ENCODE peak calls at places on chromosome 21, in ten cellular contexts. One of them, this sample, is unnamed.

GRCh38 chr21:44940116-44940631 is 345 bp downstream of the SLX9 start:
- DNase-seq in astrocyte of the cerebellum: no peak
- DNase-seq in head of caudate nucleus: no peak
- DNase-seq in fibroblast of the conjunctiva: no peak
- DNase-seq in cardiac fibroblast: no peak
- DNase-seq in HL-60: peak
- DNase-seq in T-helper 17 cell: no peak
- DNase-seq in stimulated activated CD8-positive, alpha-beta memory T cell treated with anti-CD3 and anti-CD28 coated beads, Interleukin-15, amount 100 ng/mL, for 4 hours: no peak
- DNase-seq in stimulated activated naive CD4-positive, alpha-beta T cell: no peak
- DNase-seq in RWPE1: no peak
- DNase-seq in this sample: no peak

GRCh38 chr21:33374080-33374873 is 28.9 kb upstream of the IFNGR2 start:
- DNase-seq in astrocyte of the cerebellum: peak
- DNase-seq in HL-60: no peak
- DNase-seq in cardiac fibroblast: peak
- DNase-seq in T-helper 17 cell: no peak
- DNase-seq in fibroblast of the conjunctiva: peak
- DNase-seq in stimulated activated naive CD4-positive, alpha-beta T cell: peak
- DNase-seq in stimulated activated CD8-positive, alpha-beta memory T cell treated with anti-CD3 and anti-CD28 coated beads, Interleukin-15, amount 100 ng/mL, for 4 hours: no peak
- DNase-seq in RWPE1: peak
- DNase-seq in head of caudate nucleus: no peak
- DNase-seq in this sample: peak

GRCh38 chr21:34690041-34690792 is 21.4 kb downstream of the CLIC6 start:
- DNase-seq in head of caudate nucleus: no peak
- DNase-seq in stimulated activated naive CD4-positive, alpha-beta T cell: no peak
- DNase-seq in stimulated activated CD8-positive, alpha-beta memory T cell treated with anti-CD3 and anti-CD28 coated beads, Interleukin-15, amount 100 ng/mL, for 4 hours: no peak
- DNase-seq in fibroblast of the conjunctiva: no peak
- DNase-seq in T-helper 17 cell: no peak
- DNase-seq in astrocyte of the cerebellum: no peak
- DNase-seq in RWPE1: no peak
- DNase-seq in cardiac fibroblast: no peak
- DNase-seq in HL-60: no peak
- DNase-seq in this sample: no peak

GRCh38 chr21:39561128-39561527 is 51.6 kb upstream of the B3GALT5 start:
- DNase-seq in cardiac fibroblast: no peak
- DNase-seq in fibroblast of the conjunctiva: no peak
- DNase-seq in astrocyte of the cerebellum: no peak
- DNase-seq in HL-60: no peak
- DNase-seq in stimulated activated naive CD4-positive, alpha-beta T cell: no peak
- DNase-seq in head of caudate nucleus: no peak
- DNase-seq in stimulated activated CD8-positive, alpha-beta memory T cell treated with anti-CD3 and anti-CD28 coated beads, Interleukin-15, amount 100 ng/mL, for 4 hours: no peak
- DNase-seq in T-helper 17 cell: no peak
- DNase-seq in RWPE1: no peak
- DNase-seq in this sample: no peak

GRCh38 chr21:41802185-41802584 is 35.3 kb upstream of the RIPK4 start:
- DNase-seq in head of caudate nucleus: no peak
- DNase-seq in fibroblast of the conjunctiva: no peak
- DNase-seq in T-helper 17 cell: no peak
- DNase-seq in stimulated activated CD8-positive, alpha-beta memory T cell treated with anti-CD3 and anti-CD28 coated beads, Interleukin-15, amount 100 ng/mL, for 4 hours: no peak
- DNase-seq in HL-60: no peak
- DNase-seq in RWPE1: no peak
- DNase-seq in astrocyte of the cerebellum: no peak
- DNase-seq in cardiac fibroblast: no peak
- DNase-seq in stimulated activated naive CD4-positive, alpha-beta T cell: no peak
- DNase-seq in this sample: no peak

GRCh38 chr21:41045534-41046268 is 122.3 kb upstream of the BACE2 start:
- DNase-seq in RWPE1: no peak
- DNase-seq in HL-60: no peak
- DNase-seq in head of caudate nucleus: no peak
- DNase-seq in astrocyte of the cerebellum: no peak
- DNase-seq in stimulated activated CD8-positive, alpha-beta memory T cell treated with anti-CD3 and anti-CD28 coated beads, Interleukin-15, amount 100 ng/mL, for 4 hours: no peak
- DNase-seq in T-helper 17 cell: no peak
- DNase-seq in fibroblast of the conjunctiva: no peak
- DNase-seq in cardiac fibroblast: no peak
- DNase-seq in stimulated activated naive CD4-positive, alpha-beta T cell: no peak
- DNase-seq in this sample: no peak

GRCh38 chr21:46088189-46088588 is 9.7 kb upstream of the COL6A2 start:
- DNase-seq in head of caudate nucleus: no peak
- DNase-seq in stimulated activated CD8-positive, alpha-beta memory T cell treated with anti-CD3 and anti-CD28 coated beads, Interleukin-15, amount 100 ng/mL, for 4 hours: no peak
- DNase-seq in cardiac fibroblast: no peak
- DNase-seq in astrocyte of the cerebellum: no peak
- DNase-seq in stimulated activated naive CD4-positive, alpha-beta T cell: no peak
- DNase-seq in HL-60: no peak
- DNase-seq in T-helper 17 cell: no peak
- DNase-seq in RWPE1: no peak
- DNase-seq in fibroblast of the conjunctiva: no peak
- DNase-seq in this sample: no peak

GRCh38 chr21:37292041-37292440 is 24.9 kb upstream of the VPS26C start:
- DNase-seq in RWPE1: no peak
- DNase-seq in astrocyte of the cerebellum: no peak
- DNase-seq in head of caudate nucleus: no peak
- DNase-seq in stimulated activated naive CD4-positive, alpha-beta T cell: no peak
- DNase-seq in T-helper 17 cell: no peak
- DNase-seq in fibroblast of the conjunctiva: no peak
- DNase-seq in cardiac fibroblast: no peak
- DNase-seq in HL-60: no peak
- DNase-seq in stimulated activated CD8-positive, alpha-beta memory T cell treated with anti-CD3 and anti-CD28 coated beads, Interleukin-15, amount 100 ng/mL, for 4 hours: no peak
- DNase-seq in this sample: no peak

GRCh38 chr21:36747815-36748381 is 49.0 kb downstream of the SIM2 start:
- DNase-seq in fibroblast of the conjunctiva: no peak
- DNase-seq in head of caudate nucleus: peak
- DNase-seq in cardiac fibroblast: peak
- DNase-seq in stimulated activated CD8-positive, alpha-beta memory T cell treated with anti-CD3 and anti-CD28 coated beads, Interleukin-15, amount 100 ng/mL, for 4 hours: no peak
- DNase-seq in stimulated activated naive CD4-positive, alpha-beta T cell: no peak
- DNase-seq in T-helper 17 cell: no peak
- DNase-seq in HL-60: no peak
- DNase-seq in RWPE1: no peak
- DNase-seq in astrocyte of the cerebellum: no peak
- DNase-seq in this sample: no peak

GRCh38 chr21:28598214-28598613 is 394.5 kb downstream of the LTN1 start:
- DNase-seq in head of caudate nucleus: no peak
- DNase-seq in astrocyte of the cerebellum: no peak
- DNase-seq in stimulated activated naive CD4-positive, alpha-beta T cell: no peak
- DNase-seq in cardiac fibroblast: no peak
- DNase-seq in stimulated activated CD8-positive, alpha-beta memory T cell treated with anti-CD3 and anti-CD28 coated beads, Interleukin-15, amount 100 ng/mL, for 4 hours: no peak
- DNase-seq in fibroblast of the conjunctiva: no peak
- DNase-seq in T-helper 17 cell: no peak
- DNase-seq in HL-60: no peak
- DNase-seq in RWPE1: no peak
- DNase-seq in this sample: no peak

GRCh38 chr21:45408811-45409261 is 3.9 kb downstream of the COL18A1 start:
- DNase-seq in fibroblast of the conjunctiva: no peak
- DNase-seq in astrocyte of the cerebellum: no peak
- DNase-seq in RWPE1: no peak
- DNase-seq in head of caudate nucleus: no peak
- DNase-seq in stimulated activated CD8-positive, alpha-beta memory T cell treated with anti-CD3 and anti-CD28 coated beads, Interleukin-15, amount 100 ng/mL, for 4 hours: no peak
- DNase-seq in cardiac fibroblast: no peak
- DNase-seq in T-helper 17 cell: no peak
- DNase-seq in stimulated activated naive CD4-positive, alpha-beta T cell: no peak
- DNase-seq in HL-60: no peak
- DNase-seq in this sample: no peak

GRCh38 chr21:37878946-37879660 is 37.2 kb downstream of the KCNJ6 start:
- DNase-seq in RWPE1: peak
- DNase-seq in stimulated activated naive CD4-positive, alpha-beta T cell: no peak
- DNase-seq in head of caudate nucleus: no peak
- DNase-seq in astrocyte of the cerebellum: peak
- DNase-seq in fibroblast of the conjunctiva: peak
- DNase-seq in stimulated activated CD8-positive, alpha-beta memory T cell treated with anti-CD3 and anti-CD28 coated beads, Interleukin-15, amount 100 ng/mL, for 4 hours: no peak
- DNase-seq in cardiac fibroblast: peak
- DNase-seq in T-helper 17 cell: no peak
- DNase-seq in HL-60: no peak
- DNase-seq in this sample: no peak

GRCh38 chr21:40271169-40271568 is 403.9 kb downstream of the PCP4 start:
- DNase-seq in stimulated activated CD8-positive, alpha-beta memory T cell treated with anti-CD3 and anti-CD28 coated beads, Interleukin-15, amount 100 ng/mL, for 4 hours: no peak
- DNase-seq in RWPE1: no peak
- DNase-seq in T-helper 17 cell: no peak
- DNase-seq in fibroblast of the conjunctiva: no peak
- DNase-seq in cardiac fibroblast: no peak
- DNase-seq in head of caudate nucleus: no peak
- DNase-seq in HL-60: no peak
- DNase-seq in astrocyte of the cerebellum: no peak
- DNase-seq in stimulated activated naive CD4-positive, alpha-beta T cell: no peak
- DNase-seq in this sample: no peak

GRCh38 chr21:33433425-33434114 is 30.4 kb downstream of the IFNGR2 start:
- DNase-seq in head of caudate nucleus: no peak
- DNase-seq in cardiac fibroblast: no peak
- DNase-seq in fibroblast of the conjunctiva: no peak
- DNase-seq in HL-60: peak
- DNase-seq in RWPE1: no peak
- DNase-seq in T-helper 17 cell: no peak
- DNase-seq in stimulated activated naive CD4-positive, alpha-beta T cell: no peak
- DNase-seq in astrocyte of the cerebellum: no peak
- DNase-seq in stimulated activated CD8-positive, alpha-beta memory T cell treated with anti-CD3 and anti-CD28 coated beads, Interleukin-15, amount 100 ng/mL, for 4 hours: no peak
- DNase-seq in this sample: no peak

GRCh38 chr21:42621828-42622199 is 31.6 kb upstream of the PDE9A start:
- DNase-seq in head of caudate nucleus: no peak
- DNase-seq in stimulated activated naive CD4-positive, alpha-beta T cell: no peak
- DNase-seq in HL-60: no peak
- DNase-seq in T-helper 17 cell: no peak
- DNase-seq in astrocyte of the cerebellum: peak
- DNase-seq in RWPE1: no peak
- DNase-seq in cardiac fibroblast: no peak
- DNase-seq in fibroblast of the conjunctiva: no peak
- DNase-seq in stimulated activated CD8-positive, alpha-beta memory T cell treated with anti-CD3 and anti-CD28 coated beads, Interleukin-15, amount 100 ng/mL, for 4 hours: no peak
- DNase-seq in this sample: no peak

GRCh38 chr21:15057290-15057689 is 7.5 kb downstream of the NRIP1 start:
- DNase-seq in HL-60: no peak
- DNase-seq in RWPE1: no peak
- DNase-seq in fibroblast of the conjunctiva: no peak
- DNase-seq in stimulated activated naive CD4-positive, alpha-beta T cell: no peak
- DNase-seq in astrocyte of the cerebellum: no peak
- DNase-seq in cardiac fibroblast: no peak
- DNase-seq in stimulated activated CD8-positive, alpha-beta memory T cell treated with anti-CD3 and anti-CD28 coated beads, Interleukin-15, amount 100 ng/mL, for 4 hours: no peak
- DNase-seq in T-helper 17 cell: no peak
- DNase-seq in head of caudate nucleus: no peak
- DNase-seq in this sample: no peak

GRCh38 chr21:35282944-35283343 is 233.8 kb upstream of the RUNX1 start:
- DNase-seq in head of caudate nucleus: no peak
- DNase-seq in fibroblast of the conjunctiva: no peak
- DNase-seq in RWPE1: no peak
- DNase-seq in HL-60: no peak
- DNase-seq in astrocyte of the cerebellum: no peak
- DNase-seq in T-helper 17 cell: no peak
- DNase-seq in cardiac fibroblast: no peak
- DNase-seq in stimulated activated naive CD4-positive, alpha-beta T cell: no peak
- DNase-seq in stimulated activated CD8-positive, alpha-beta memory T cell treated with anti-CD3 and anti-CD28 coated beads, Interleukin-15, amount 100 ng/mL, for 4 hours: no peak
- DNase-seq in this sample: no peak

GRCh38 chr21:36080386-36080785 is 10.6 kb downstream of the CBR1 start:
- DNase-seq in astrocyte of the cerebellum: no peak
- DNase-seq in head of caudate nucleus: no peak
- DNase-seq in cardiac fibroblast: no peak
- DNase-seq in T-helper 17 cell: no peak
- DNase-seq in fibroblast of the conjunctiva: no peak
- DNase-seq in HL-60: no peak
- DNase-seq in RWPE1: peak
- DNase-seq in stimulated activated CD8-positive, alpha-beta memory T cell treated with anti-CD3 and anti-CD28 coated beads, Interleukin-15, amount 100 ng/mL, for 4 hours: no peak
- DNase-seq in stimulated activated naive CD4-positive, alpha-beta T cell: no peak
- DNase-seq in this sample: no peak

GRCh38 chr21:36075171-36075570 is 5.3 kb downstream of the CBR1 start:
- DNase-seq in stimulated activated naive CD4-positive, alpha-beta T cell: no peak
- DNase-seq in cardiac fibroblast: no peak
- DNase-seq in fibroblast of the conjunctiva: no peak
- DNase-seq in stimulated activated CD8-positive, alpha-beta memory T cell treated with anti-CD3 and anti-CD28 coated beads, Interleukin-15, amount 100 ng/mL, for 4 hours: no peak
- DNase-seq in T-helper 17 cell: no peak
- DNase-seq in head of caudate nucleus: peak
- DNase-seq in RWPE1: no peak
- DNase-seq in astrocyte of the cerebellum: no peak
- DNase-seq in HL-60: no peak
- DNase-seq in this sample: peak

GRCh38 chr21:34078915-34079314 is 5.5 kb downstream of the MRPS6 start:
- DNase-seq in stimulated activated CD8-positive, alpha-beta memory T cell treated with anti-CD3 and anti-CD28 coated beads, Interleukin-15, amount 100 ng/mL, for 4 hours: no peak
- DNase-seq in astrocyte of the cerebellum: no peak
- DNase-seq in RWPE1: no peak
- DNase-seq in head of caudate nucleus: no peak
- DNase-seq in T-helper 17 cell: no peak
- DNase-seq in stimulated activated naive CD4-positive, alpha-beta T cell: peak
- DNase-seq in cardiac fibroblast: no peak
- DNase-seq in HL-60: no peak
- DNase-seq in fibroblast of the conjunctiva: no peak
- DNase-seq in this sample: no peak

GRCh38 chr21:26072891-26073615 is 97.5 kb downstream of the APP start:
- DNase-seq in fibroblast of the conjunctiva: no peak
- DNase-seq in T-helper 17 cell: no peak
- DNase-seq in head of caudate nucleus: no peak
- DNase-seq in RWPE1: no peak
- DNase-seq in cardiac fibroblast: peak
- DNase-seq in astrocyte of the cerebellum: peak
- DNase-seq in HL-60: no peak
- DNase-seq in stimulated activated CD8-positive, alpha-beta memory T cell treated with anti-CD3 and anti-CD28 coated beads, Interleukin-15, amount 100 ng/mL, for 4 hours: no peak
- DNase-seq in stimulated activated naive CD4-positive, alpha-beta T cell: no peak
- DNase-seq in this sample: no peak

GRCh38 chr21:41478319-41479177 is 29.4 kb downstream of the TMPRSS2 start:
- DNase-seq in stimulated activated naive CD4-positive, alpha-beta T cell: no peak
- DNase-seq in stimulated activated CD8-positive, alpha-beta memory T cell treated with anti-CD3 and anti-CD28 coated beads, Interleukin-15, amount 100 ng/mL, for 4 hours: no peak
- DNase-seq in head of caudate nucleus: no peak
- DNase-seq in astrocyte of the cerebellum: peak
- DNase-seq in fibroblast of the conjunctiva: no peak
- DNase-seq in T-helper 17 cell: no peak
- DNase-seq in HL-60: no peak
- DNase-seq in cardiac fibroblast: no peak
- DNase-seq in RWPE1: no peak
- DNase-seq in this sample: no peak

GRCh38 chr21:41196990-41197389 is 29.0 kb downstream of the BACE2 start:
- DNase-seq in stimulated activated CD8-positive, alpha-beta memory T cell treated with anti-CD3 and anti-CD28 coated beads, Interleukin-15, amount 100 ng/mL, for 4 hours: no peak
- DNase-seq in astrocyte of the cerebellum: no peak
- DNase-seq in stimulated activated naive CD4-positive, alpha-beta T cell: no peak
- DNase-seq in HL-60: no peak
- DNase-seq in head of caudate nucleus: no peak
- DNase-seq in T-helper 17 cell: no peak
- DNase-seq in RWPE1: no peak
- DNase-seq in fibroblast of the conjunctiva: no peak
- DNase-seq in cardiac fibroblast: peak
- DNase-seq in this sample: no peak

GRCh38 chr21:42066521-42066920 is 4.6 kb upstream of the UMODL1 start:
- DNase-seq in stimulated activated CD8-positive, alpha-beta memory T cell treated with anti-CD3 and anti-CD28 coated beads, Interleukin-15, amount 100 ng/mL, for 4 hours: no peak
- DNase-seq in cardiac fibroblast: no peak
- DNase-seq in fibroblast of the conjunctiva: no peak
- DNase-seq in HL-60: no peak
- DNase-seq in astrocyte of the cerebellum: no peak
- DNase-seq in T-helper 17 cell: no peak
- DNase-seq in head of caudate nucleus: no peak
- DNase-seq in RWPE1: no peak
- DNase-seq in stimulated activated naive CD4-positive, alpha-beta T cell: no peak
- DNase-seq in this sample: no peak

GRCh38 chr21:26842976-26843911 is 2.0 kb downstream of the ADAMTS1 start:
- DNase-seq in fibroblast of the conjunctiva: peak
- DNase-seq in stimulated activated CD8-positive, alpha-beta memory T cell treated with anti-CD3 and anti-CD28 coated beads, Interleukin-15, amount 100 ng/mL, for 4 hours: no peak
- DNase-seq in T-helper 17 cell: no peak
- DNase-seq in HL-60: no peak
- DNase-seq in astrocyte of the cerebellum: peak
- DNase-seq in stimulated activated naive CD4-positive, alpha-beta T cell: no peak
- DNase-seq in cardiac fibroblast: peak
- DNase-seq in head of caudate nucleus: peak
- DNase-seq in RWPE1: peak
- DNase-seq in this sample: peak

GRCh38 chr21:32309906-32310460 is 11.3 kb downstream of the MRAP start:
- DNase-seq in cardiac fibroblast: no peak
- DNase-seq in stimulated activated CD8-positive, alpha-beta memory T cell treated with anti-CD3 and anti-CD28 coated beads, Interleukin-15, amount 100 ng/mL, for 4 hours: no peak
- DNase-seq in HL-60: no peak
- DNase-seq in astrocyte of the cerebellum: no peak
- DNase-seq in RWPE1: no peak
- DNase-seq in T-helper 17 cell: no peak
- DNase-seq in fibroblast of the conjunctiva: no peak
- DNase-seq in stimulated activated naive CD4-positive, alpha-beta T cell: no peak
- DNase-seq in head of caudate nucleus: no peak
- DNase-seq in this sample: no peak

GRCh38 chr21:44654576-44654950 is at the start of gene KRTAP12-4:
- DNase-seq in T-helper 17 cell: no peak
- DNase-seq in stimulated activated CD8-positive, alpha-beta memory T cell treated with anti-CD3 and anti-CD28 coated beads, Interleukin-15, amount 100 ng/mL, for 4 hours: no peak
- DNase-seq in HL-60: no peak
- DNase-seq in head of caudate nucleus: no peak
- DNase-seq in RWPE1: no peak
- DNase-seq in stimulated activated naive CD4-positive, alpha-beta T cell: peak
- DNase-seq in cardiac fibroblast: no peak
- DNase-seq in fibroblast of the conjunctiva: no peak
- DNase-seq in astrocyte of the cerebellum: no peak
- DNase-seq in this sample: no peak

GRCh38 chr21:33871171-33871570 is 44.4 kb downstream of the ATP5PO start:
- DNase-seq in stimulated activated CD8-positive, alpha-beta memory T cell treated with anti-CD3 and anti-CD28 coated beads, Interleukin-15, amount 100 ng/mL, for 4 hours: no peak
- DNase-seq in fibroblast of the conjunctiva: no peak
- DNase-seq in RWPE1: no peak
- DNase-seq in stimulated activated naive CD4-positive, alpha-beta T cell: no peak
- DNase-seq in T-helper 17 cell: no peak
- DNase-seq in cardiac fibroblast: peak
- DNase-seq in head of caudate nucleus: no peak
- DNase-seq in astrocyte of the cerebellum: no peak
- DNase-seq in HL-60: no peak
- DNase-seq in this sample: no peak

This sample was measured in nucleus accumbens.